ENCODE peak calls at places on chromosomes 3 and 15, in five cellular contexts. A is neuronal stem cell, I is H9, R is H1, E is trophoblast cell. Z is an unnamed sample.

GRCh38 chr3:65836047-65836446 is 202.7 kb downstream of the MAGI1 start:
- DNase-seq in A (no peak), I (no peak), R (no peak), E (no peak), Z (peak)

GRCh38 chr15:80887148-80887547 is 102.5 kb downstream of the MESD start:
- DNase-seq in A (no peak), I (no peak), R (no peak), E (no peak), Z (peak)

GRCh38 chr3:140128217-140129137 is 193.5 kb downstream of the CLSTN2 start:
- DNase-seq in A (peak), I (peak), R (peak), E (no peak), Z (no peak)

GRCh38 chr15:67133738-67134576 is 68.6 kb downstream of the SMAD3 start:
- DNase-seq in A (peak), I (no peak), R (no peak), E (no peak), Z (peak)

GRCh38 chr3:132117642-132118041 is 82.8 kb upstream of the CPNE4 start:
- DNase-seq in A (no peak), I (no peak), R (no peak), E (no peak), Z (no peak)

GRCh38 chr3:128113817-128114794 is 9.5 kb downstream of the RUVBL1 start:
- DNase-seq in A (no peak), I (no peak), R (no peak), E (no peak), Z (no peak)

GRCh38 chr3:155870945-155871745 is 695 bp downstream of the GMPS start:
- DNase-seq in A (peak), I (peak), R (no peak), E (peak), Z (no peak)

GRCh38 chr3:64932666-64933342 is 245.0 kb upstream of the ADAMTS9 start:
- DNase-seq in A (no peak), I (peak), R (no peak), E (peak), Z (no peak)

GRCh38 chr15:20357139-20358065 is 184.2 kb downstream of the GOLGA6L6 start:
- DNase-seq in A (no peak), I (peak), R (no peak), E (no peak), Z (no peak)

GRCh38 chr15:62742409-62743171 is 300.0 kb upstream of the TPM1 start:
- DNase-seq in A (peak), I (peak), R (no peak), E (peak), Z (peak)

GRCh38 chr15:40279437-40280141 is 3.3 kb downstream of the ANKRD63 start:
- DNase-seq in A (peak), I (peak), R (no peak), E (peak), Z (peak)

GRCh38 chr3:171192176-171192854 is 165.8 kb upstream of the SLC2A2 start:
- DNase-seq in A (no peak), I (no peak), R (no peak), E (peak), Z (peak)

GRCh38 chr3:128229077-128229837 is 76.0 kb downstream of the EEFSEC start:
- DNase-seq in A (no peak), I (no peak), R (no peak), E (no peak), Z (no peak)

GRCh38 chr3:11096266-11097135 is 57.8 kb upstream of the HRH1 start:
- DNase-seq in A (no peak), I (peak), R (no peak), E (peak), Z (peak)

GRCh38 chr3:46442591-46443530 is 21.8 kb downstream of the LTF start:
- DNase-seq in A (peak), I (no peak), R (no peak), E (no peak), Z (peak)

GRCh38 chr3:185365281-185366211 is 2.6 kb downstream of the MAP3K13 start:
- DNase-seq in A (no peak), I (no peak), R (no peak), E (peak), Z (no peak)

GRCh38 chr15:55737373-55737772 is 5.6 kb downstream of the PRTG start:
- DNase-seq in A (peak), I (no peak), R (no peak), E (peak), Z (peak)

GRCh38 chr15:88830016-88830415 is 26.8 kb downstream of the ACAN start:
- DNase-seq in A (no peak), I (no peak), R (no peak), E (no peak), Z (no peak)

GRCh38 chr3:139302801-139303113 is 41.1 kb upstream of the MRPS22 start:
- DNase-seq in A (no peak), I (no peak), R (no peak), E (peak), Z (no peak)

GRCh38 chr3:170178631-170179030 is 2.9 kb downstream of the PHC3 start:
- DNase-seq in A (no peak), I (no peak), R (no peak), E (peak), Z (no peak)

GRCh38 chr3:13896473-13897154 is 16.7 kb upstream of the WNT7A start:
- DNase-seq in A (peak), I (peak), R (no peak), E (peak), Z (peak)

GRCh38 chr15:94324117-94324826 is 92.9 kb downstream of the MCTP2 start:
- DNase-seq in A (peak), I (peak), R (peak), E (peak), Z (peak)

GRCh38 chr3:138941259-138941885 is 5.6 kb downstream of the FOXL2 start:
- DNase-seq in A (peak), I (peak), R (no peak), E (peak), Z (peak)

GRCh38 chr3:77605308-77605707 is 565.4 kb downstream of the ROBO2 start:
- DNase-seq in A (no peak), I (no peak), R (no peak), E (no peak), Z (peak)

GRCh38 chr3:72445827-72446405 is 402.3 kb downstream of the SHQ1 start:
- DNase-seq in A (no peak), I (no peak), R (no peak), E (no peak), Z (no peak)

GRCh38 chr3:46668591-46668990 is 24.9 kb downstream of the ALS2CL start:
- DNase-seq in A (no peak), I (peak), R (no peak), E (no peak), Z (no peak)

GRCh38 chr3:122794779-122795673 is at the start of gene SLC49A4:
- DNase-seq in A (peak), I (peak), R (peak), E (peak), Z (peak)

GRCh38 chr3:171883893-171884279 is 40.7 kb downstream of the TMEM212 start:
- DNase-seq in A (no peak), I (no peak), R (no peak), E (no peak), Z (no peak)

GRCh38 chr3:99929409-99930139 is 111.9 kb downstream of the CMSS1 start:
- DNase-seq in A (no peak), I (no peak), R (no peak), E (no peak), Z (no peak)

GRCh38 chr15:90845201-90845949 is 23.0 kb upstream of the FURIN start:
- DNase-seq in A (no peak), I (no peak), R (no peak), E (peak), Z (peak)

GRCh38 chr3:51777985-51778384 is 1.1 kb downstream of the IQCF6 start:
- DNase-seq in A (no peak), I (no peak), R (no peak), E (no peak), Z (no peak)

GRCh38 chr3:190058486-190059241 is 62.0 kb downstream of the P3H2 start:
- DNase-seq in A (no peak), I (no peak), R (no peak), E (no peak), Z (peak)

GRCh38 chr3:190056795-190057194 is 63.9 kb downstream of the P3H2 start:
- DNase-seq in A (no peak), I (no peak), R (no peak), E (no peak), Z (peak)

GRCh38 chr3:190055773-190056172 is 64.9 kb downstream of the P3H2 start:
- DNase-seq in A (no peak), I (no peak), R (no peak), E (no peak), Z (no peak)

GRCh38 chr3:190051643-190052042 is 69.1 kb downstream of the P3H2 start:
- DNase-seq in A (no peak), I (no peak), R (no peak), E (no peak), Z (no peak)

GRCh38 chr3:190053919-190054672 is 66.6 kb downstream of the P3H2 start:
- DNase-seq in A (no peak), I (no peak), R (no peak), E (peak), Z (peak)
- H2BK12ac ChIP-seq in A (no peak), I (no peak), R (no peak), E (no peak), Z (no peak)

DNA sequence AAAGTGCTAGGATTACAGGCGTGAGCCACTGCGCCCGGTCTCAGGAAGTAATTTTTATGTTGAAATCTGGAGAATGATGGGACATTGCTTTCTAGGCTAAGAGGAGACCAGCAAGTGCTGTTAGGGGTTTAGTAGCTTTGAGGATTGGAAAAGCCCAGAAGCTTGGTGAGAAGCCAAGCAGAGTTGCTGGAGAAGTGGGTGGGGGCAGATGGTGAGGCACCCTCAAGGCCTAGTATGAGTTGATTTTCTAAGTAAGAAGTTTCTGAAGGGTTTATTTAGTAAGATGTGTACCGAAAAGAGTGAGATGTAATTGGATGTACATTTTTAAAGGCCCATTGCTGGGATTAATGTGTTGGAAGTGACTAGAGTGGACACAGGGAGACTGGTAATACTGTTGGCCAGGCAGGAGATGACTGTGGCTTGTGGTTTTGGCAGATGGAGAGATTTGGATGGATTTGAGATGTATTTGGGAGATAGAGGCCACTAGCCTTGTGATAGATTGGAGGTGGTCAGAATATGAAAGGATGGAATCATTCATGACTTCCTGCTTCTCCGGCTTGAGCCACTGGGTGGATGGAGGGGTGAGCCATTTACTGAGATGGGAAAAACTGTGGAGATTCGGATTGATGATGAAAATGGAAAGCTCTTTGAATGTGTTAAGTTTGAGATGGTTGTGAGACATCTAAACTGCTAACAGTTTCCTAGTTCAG is 2.3 kb downstream of the LRRC28 start:
- DNase-seq in A (no peak), I (no peak), R (no peak), E (no peak), Z (peak)
- H3K4me2 ChIP-seq in A (no peak), I (no peak), R (no peak), E (no peak), Z (no peak)

DNA sequence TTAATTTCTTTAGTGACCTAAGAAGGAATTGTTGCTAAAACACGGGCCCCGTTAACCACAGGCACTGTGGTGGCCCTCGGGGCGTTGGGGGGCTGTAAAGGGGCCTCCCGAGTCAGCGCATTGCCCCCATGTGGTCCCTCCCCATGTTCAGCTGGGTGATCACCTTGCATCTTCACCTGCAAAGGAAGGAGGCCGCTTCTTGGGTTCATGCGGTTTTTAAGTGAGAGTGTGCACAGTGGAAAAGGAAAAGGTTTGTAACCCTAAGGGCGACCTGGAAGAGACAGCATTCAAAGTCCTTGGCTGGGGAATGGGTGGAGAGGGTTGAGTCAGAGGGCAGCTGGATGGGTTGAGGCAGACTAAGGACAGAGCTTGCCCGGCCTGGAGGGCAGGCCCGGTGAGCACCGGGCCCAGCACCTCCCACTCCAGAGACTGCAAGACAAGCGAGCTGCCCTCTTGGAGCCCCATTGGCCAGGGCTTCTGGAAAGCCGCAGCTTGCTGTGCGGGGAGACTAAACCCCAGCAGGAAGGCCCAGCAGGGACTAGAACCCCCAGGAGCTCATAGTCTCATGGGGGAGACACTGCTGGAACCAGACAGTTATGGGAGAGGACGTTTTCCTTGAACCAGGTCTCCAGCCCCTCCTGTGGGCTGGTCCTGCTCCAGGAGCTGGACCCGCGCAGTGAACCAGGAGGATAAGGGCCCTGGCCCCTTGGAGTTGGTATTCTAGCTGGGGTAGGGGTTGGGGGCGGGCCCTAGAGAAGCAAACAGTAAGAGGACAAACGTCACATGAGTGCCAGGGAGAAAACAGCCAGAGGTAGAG is 59.2 kb downstream of the RGMA start:
- DNase-seq in A (no peak), I (no peak), R (no peak), E (peak), Z (peak)
- H2BK12ac ChIP-seq in A (no peak), I (no peak), R (no peak), E (no peak), Z (no peak)

GRCh38 chr15:41513282-41514227 is at the start of gene LTK:
- DNase-seq in A (peak), I (peak), R (no peak), E (no peak), Z (peak)
- H3K4me2 ChIP-seq in A (peak), I (peak), R (peak), E (peak), Z (peak)

GRCh38 chr3:12428131-12428530 is 56.1 kb upstream of the TSEN2 start:
- DNase-seq in A (no peak), I (no peak), R (no peak), E (no peak), Z (no peak)

GRCh38 chr3:12424635-12425319 is 59.5 kb upstream of the TSEN2 start:
- DNase-seq in A (no peak), I (no peak), R (no peak), E (no peak), Z (no peak)

GRCh38 chr3:12423918-12424634 is 60.2 kb upstream of the TSEN2 start:
- DNase-seq in A (no peak), I (no peak), R (no peak), E (no peak), Z (peak)

GRCh38 chr3:12427551-12427950 is 56.7 kb upstream of the TSEN2 start:
- DNase-seq in A (no peak), I (no peak), R (no peak), E (no peak), Z (no peak)

DNA sequence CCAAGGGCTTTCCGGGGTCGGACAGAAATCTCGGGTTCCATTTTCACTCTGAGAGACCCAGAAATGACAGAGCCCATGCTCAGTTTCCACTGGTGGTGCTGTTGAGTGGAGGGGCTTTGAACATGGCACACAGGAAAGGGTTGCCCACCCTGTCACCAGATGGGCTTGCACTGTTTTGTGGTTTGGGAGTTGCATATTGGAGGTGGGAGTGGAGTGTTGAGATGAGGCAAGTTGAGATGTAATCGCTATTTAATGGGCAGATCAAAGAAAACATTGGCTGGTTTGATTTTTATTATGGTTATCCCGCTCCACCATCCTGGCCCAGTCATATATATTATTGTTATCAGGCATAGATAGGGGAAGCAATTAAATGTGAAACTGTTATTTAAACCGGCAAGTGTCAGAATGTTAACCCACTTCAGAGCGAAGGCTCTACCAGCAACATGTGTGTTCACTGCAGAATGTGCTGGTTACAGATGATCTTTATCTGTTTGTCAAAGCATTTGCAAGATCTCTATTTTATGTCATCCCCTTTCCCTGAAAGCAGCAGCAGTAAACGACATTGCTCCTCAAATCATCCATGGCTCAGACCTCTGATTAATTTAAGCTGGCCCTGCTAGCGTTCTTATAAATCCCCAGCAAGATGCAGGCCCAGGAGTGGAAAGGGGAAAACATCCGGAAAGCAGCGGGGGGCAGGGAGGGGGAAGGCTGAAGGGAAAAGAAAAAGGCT is 58.3 kb upstream of the TSEN2 start:
- DNase-seq in A (no peak), I (no peak), R (no peak), E (peak), Z (no peak)
- H2BK12ac ChIP-seq in A (no peak), I (no peak), R (peak), E (no peak), Z (no peak)

DNA sequence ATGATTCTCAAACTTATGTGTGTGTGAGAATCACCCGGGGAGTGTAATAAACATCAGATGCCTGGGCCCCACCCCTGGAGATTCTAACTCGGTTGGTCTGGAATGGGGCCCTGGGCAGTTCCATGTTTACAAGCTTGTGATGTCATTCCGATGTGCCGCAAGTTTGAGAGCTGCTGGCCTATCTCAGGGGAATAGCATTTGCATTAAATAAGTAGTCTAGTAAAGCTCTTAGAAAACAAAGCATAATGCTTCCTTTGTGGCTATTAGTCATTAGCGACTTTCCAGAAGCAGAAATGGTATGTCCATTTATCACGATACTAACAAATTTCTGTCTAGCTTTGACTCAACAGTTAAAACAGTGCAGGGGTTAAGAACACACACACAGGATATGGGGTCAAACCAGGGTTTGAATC is 20.9 kb downstream of the PGBD4 start:
- DNase-seq in A (no peak), I (no peak), R (no peak), E (peak), Z (peak)
- H3K4me2 ChIP-seq in A (no peak), I (no peak), R (no peak), E (no peak), Z (no peak)

DNA sequence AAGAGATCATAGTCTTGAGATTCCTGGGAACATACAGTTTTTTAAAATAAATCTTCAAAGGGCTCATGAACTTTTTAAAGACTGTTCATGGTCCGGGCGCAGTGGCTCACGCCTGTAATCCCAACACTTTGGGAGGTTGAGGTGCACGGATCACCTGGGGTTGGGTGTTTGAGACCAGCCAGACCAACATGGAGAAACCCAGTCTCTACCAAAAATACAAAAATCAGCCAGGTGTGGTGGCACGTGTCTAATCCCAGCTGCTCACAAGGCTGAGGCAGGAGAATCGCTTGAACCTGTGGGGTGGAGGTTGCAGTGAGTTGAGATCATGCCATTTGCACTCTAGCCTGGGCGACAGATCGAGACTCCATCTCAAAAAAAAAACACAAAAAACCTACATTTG is 41.4 kb upstream of the EIF3J start:
- DNase-seq in A (no peak), I (no peak), R (no peak), E (no peak), Z (no peak)
- H2BK12ac ChIP-seq in A (no peak), I (no peak), R (no peak), E (no peak), Z (no peak)